ENCODE peak calls at places on chromosomes 5 and 9, in six cellular contexts. J is lower lobe of right lung; A is PC-3; W is breast epithelium; X is RWPE1; O is CD8-positive, alpha-beta memory T cell. D is an unnamed sample.
A peak's percentile ranks its signal among the peaks of the same experiment; 100 is the strongest.

GRCh38 chr5:141383345-141383744 is 803 bp downstream of the PCDHGA7 start:
- DNase-seq in X (no peak), O (no peak), J (no peak), W (no peak), A (no peak), D (no peak)

GRCh38 chr9:20623021-20623747 is 885 bp upstream of the MLLT3 start:
- DNase-seq in O (peak; percentile 57), X (peak; percentile 34), J (peak; percentile 58), A (peak; percentile 23), W (no peak), D (peak; percentile 49)

GRCh38 chr5:124871299-124871698 is 124.9 kb upstream of the ZNF608 start:
- DNase-seq in A (no peak), O (no peak), J (no peak), W (no peak), X (no peak), D (no peak)

GRCh38 chr9:128916204-128916603 is 4.6 kb upstream of the PHYHD1 start:
- DNase-seq in J (peak; percentile 77), O (no peak), W (peak; percentile 52), X (no peak), A (peak; percentile 33), D (no peak)

GRCh38 chr9:1721219-1721618 is 293.9 kb upstream of the SMARCA2 start:
- DNase-seq in W (no peak), J (no peak), A (no peak), O (no peak), X (no peak), D (no peak)

GRCh38 chr5:158198636-158199035 is 339.7 kb upstream of the CLINT1 start:
- DNase-seq in O (no peak), X (no peak), J (no peak), W (no peak), A (no peak), D (no peak)

GRCh38 chr9:112028242-112029221 is 131.9 kb downstream of the UGCG start:
- DNase-seq in A (peak; percentile 36), J (no peak), O (no peak), X (no peak), W (no peak), D (no peak)

GRCh38 chr5:155878991-155879575 is 447.9 kb upstream of the SGCD start:
- DNase-seq in A (no peak), W (no peak), X (no peak), O (no peak), J (no peak), D (no peak)

GRCh38 chr9:792331-793260 is 48.9 kb upstream of the DMRT1 start:
- DNase-seq in X (no peak), J (peak; percentile 46), O (no peak), W (no peak), A (no peak), D (no peak)

GRCh38 chr5:90221947-90222346 is 187.6 kb downstream of the CETN3 start:
- DNase-seq in X (peak; percentile 41), O (no peak), J (no peak), W (no peak), A (peak; percentile 96), D (no peak)

GRCh38 chr9:79572891-79573696 is 1.3 kb downstream of the TLE4 start:
- DNase-seq in X (peak; percentile 52), A (no peak), O (peak; percentile 54), W (peak; percentile 24), J (peak; percentile 78), D (no peak)

GRCh38 chr5:148443998-148444397 is 60.2 kb downstream of the FBXO38 start:
- DNase-seq in X (peak; percentile 70), A (peak; percentile 91), J (no peak), O (peak; percentile 7), W (no peak), D (no peak)

GRCh38 chr5:132411382-132411925 is 41.9 kb downstream of the SLC22A5 start:
- DNase-seq in J (no peak), X (peak; percentile 67), W (no peak), O (no peak), A (peak; percentile 71), D (no peak)

GRCh38 chr5:149381986-149382338 is 2.9 kb upstream of the IL17B start:
- DNase-seq in O (peak; percentile 60), X (peak; percentile 89), W (peak; percentile 70), J (peak; percentile 74), A (peak; percentile 89), D (peak; percentile 54)

GRCh38 chr9:32954642-32955041 is 46.8 kb downstream of the APTX start:
- DNase-seq in A (no peak), J (no peak), W (no peak), X (no peak), O (no peak), D (no peak)

GRCh38 chr5:115685966-115686691 is 60.3 kb upstream of the TMED7 start:
- DNase-seq in O (no peak), W (no peak), X (no peak), J (no peak), A (no peak), D (no peak)

GRCh38 chr9:89379031-89379430 is 60.7 kb downstream of the SECISBP2 start:
- DNase-seq in J (no peak), O (no peak), A (no peak), W (no peak), X (no peak), D (no peak)

GRCh38 chr9:119556129-119556875 is 187.1 kb upstream of the BRINP1 start:
- DNase-seq in A (peak; percentile 54), X (peak; percentile 74), W (peak; percentile 57), J (peak; percentile 78), O (peak; percentile 1), D (peak; percentile 63)

GRCh38 chr9:8718121-8718725 is 918.6 kb upstream of the DMAC1 start:
- DNase-seq in O (no peak), J (no peak), A (no peak), W (no peak), X (no peak), D (no peak)

GRCh38 chr5:23840083-23840482 is 332.7 kb downstream of the PRDM9 start:
- DNase-seq in X (no peak), W (no peak), J (no peak), O (no peak), A (peak; percentile 22), D (no peak)

GRCh38 chr5:117590944-117591343 is 1016.3 kb upstream of the SEMA6A start:
- DNase-seq in A (peak; percentile 5), O (no peak), J (no peak), X (no peak), W (no peak), D (no peak)

GRCh38 chr9:30925635-30926034 is 1458.8 kb upstream of the ACO1 start:
- DNase-seq in X (no peak), J (no peak), A (no peak), O (no peak), W (no peak), D (no peak)

GRCh38 chr9:128025756-128026155 is 41.4 kb downstream of the NAIF1 start:
- DNase-seq in O (no peak), J (no peak), W (no peak), A (no peak), X (no peak), D (no peak)

GRCh38 chr5:139982975-139983240 is 60.2 kb downstream of the NRG2 start:
- DNase-seq in W (no peak), X (no peak), A (no peak), J (no peak), O (no peak), D (no peak)
- H3K27ac ChIP-seq in W (peak overlapping the region; percentile 12), X (no peak overlapping the region), A (no peak overlapping the region), J (no peak overlapping the region), O (no peak overlapping the region), D (no peak overlapping the region)

DNA sequence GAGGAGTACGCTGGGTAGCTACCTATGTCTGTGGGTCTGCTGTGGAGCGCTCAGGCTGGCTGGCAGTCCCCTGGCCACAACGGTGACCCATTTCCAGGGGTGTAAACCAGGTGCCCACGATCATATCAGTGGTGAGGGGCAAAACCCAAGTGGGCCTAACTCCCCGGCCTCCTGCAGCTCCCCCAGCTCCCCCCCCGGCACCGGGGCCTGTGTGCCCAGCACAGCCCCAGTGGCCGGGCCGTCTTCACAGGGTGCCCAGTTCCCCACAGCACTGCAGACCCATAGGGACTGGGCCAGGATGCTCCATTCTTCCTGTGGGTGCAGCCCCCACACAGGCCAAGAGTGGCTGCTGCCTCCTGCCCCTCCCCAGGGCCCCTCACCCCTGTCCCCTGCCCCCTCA is 958 bp upstream of the LCN8 start:
- DNase-seq in A (no peak), O (no peak), X (no peak), J (peak; percentile 30), W (no peak), D (no peak)
- H3K27ac ChIP-seq in A (no peak overlapping the region), O (no peak overlapping the region), X (no peak overlapping the region), J (no peak overlapping the region), W (no peak overlapping the region), D (no peak overlapping the region)

GRCh38 chr5:111493031-111493430 is 19.3 kb downstream of the STARD4 start:
- DNase-seq in O (no peak), X (no peak), J (no peak), W (no peak), A (no peak), D (no peak)

GRCh38 chr5:111495159-111495558 is 17.2 kb downstream of the STARD4 start:
- DNase-seq in X (peak; percentile 8), W (no peak), A (no peak), J (no peak), O (no peak), D (no peak)

GRCh38 chr5:111494350-111494999 is 17.9 kb downstream of the STARD4 start:
- DNase-seq in X (peak; percentile 84), W (no peak), O (no peak), J (no peak), A (no peak), D (no peak)

GRCh38 chr5:111502976-111503375 is 9.4 kb downstream of the STARD4 start:
- DNase-seq in O (no peak), J (no peak), A (peak; percentile 16), W (no peak), X (peak; percentile 33), D (no peak)

DNA sequence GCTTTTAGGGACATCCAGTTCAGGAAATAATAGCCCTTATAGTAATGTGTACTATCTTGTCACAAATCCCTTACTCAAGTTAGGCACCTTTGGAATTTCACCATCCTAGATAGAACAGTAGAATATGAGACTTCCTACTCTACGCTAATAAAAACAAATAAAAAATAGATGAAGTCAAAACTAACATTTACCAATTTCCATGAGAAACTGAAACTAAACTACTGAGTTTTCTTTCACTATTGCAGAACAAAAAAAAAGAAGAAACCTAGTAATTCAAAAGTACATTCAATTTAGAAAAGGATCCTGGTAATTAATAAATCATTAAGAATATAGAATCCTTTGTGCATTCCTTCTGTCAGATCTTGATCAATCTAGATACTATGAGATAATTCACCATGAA is 14.0 kb downstream of the STARD4 start:
- DNase-seq in O (no peak), W (no peak), J (no peak), X (no peak), A (no peak), D (no peak)
- H3K27ac ChIP-seq in O (no peak overlapping the region), W (no peak overlapping the region), J (no peak overlapping the region), X (no peak overlapping the region), A (no peak overlapping the region), D (no peak overlapping the region)

DNA sequence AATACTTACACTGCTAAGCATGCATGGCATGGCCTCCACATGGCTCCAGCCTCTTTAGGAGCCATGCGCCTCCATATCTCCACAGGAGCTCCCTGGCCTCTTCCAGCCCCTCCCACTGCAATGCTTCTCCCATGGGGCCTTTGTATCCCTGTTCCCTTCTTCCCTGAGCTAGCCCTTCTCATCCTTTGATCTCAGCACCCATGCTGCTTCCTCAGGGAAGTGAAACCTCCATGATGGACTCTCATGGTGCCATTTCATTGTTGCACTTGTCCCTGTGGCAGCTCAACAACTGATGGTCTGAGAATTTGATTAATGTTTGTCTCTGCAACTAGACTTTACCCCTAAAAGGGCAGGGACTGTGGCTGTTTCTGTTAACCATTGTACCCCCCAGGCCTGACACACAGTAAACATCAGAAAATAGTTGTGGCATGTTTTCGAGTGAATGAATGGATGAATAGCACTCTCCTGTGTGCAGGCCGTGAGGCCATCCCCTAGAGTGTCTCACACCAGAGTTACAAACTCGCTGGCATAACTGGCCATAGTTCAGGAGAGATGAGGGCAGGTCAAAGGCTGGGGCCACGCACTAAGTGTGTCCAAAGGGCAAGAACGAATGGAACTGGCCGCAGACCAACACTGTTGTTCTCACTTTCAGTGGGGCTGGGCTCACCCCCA is 6.6 kb downstream of the IDNK start:
- DNase-seq in W (no peak), O (no peak), X (no peak), J (no peak), A (no peak), D (no peak)
- H3K27ac ChIP-seq in W (no peak overlapping the region), O (no peak overlapping the region), X (no peak overlapping the region), J (no peak overlapping the region), A (no peak overlapping the region), D (peak overlapping the region; percentile 50)

D was measured in dorsolateral prefrontal cortex.